ENCODE peak calls at places on chromosomes 2 and 18, in five cellular contexts. F is mucosa of descending colon, I is Caco-2, Z is cardiac muscle cell, M is body of pancreas. Q is an unnamed sample. For H3K9me3, the result is how much of the 10 kb centered on the place peaks cover.

GRCh38 chr2:235017441-235017840 is 65.6 kb downstream of the SH3BP4 start:
- DNase-seq in F (no peak), I (no peak), Z (no peak), M (no peak), Q (no peak)

GRCh38 chr2:53455094-53455493 is 312.5 kb upstream of the CHAC2 start:
- DNase-seq in F (no peak), I (peak), Z (no peak), M (no peak), Q (no peak)

GRCh38 chr18:26090130-26091046 is at the start of gene SS18:
- DNase-seq in F (peak), I (peak), Z (peak), M (peak), Q (peak)

GRCh38 chr2:136557203-136557602 is 208.1 kb upstream of the THSD7B start:
- DNase-seq in F (no peak), I (no peak), Z (no peak), M (no peak), Q (no peak)

GRCh38 chr2:224208443-224208842 is 169.4 kb upstream of the SERPINE2 start:
- DNase-seq in F (no peak), I (no peak), Z (no peak), M (no peak), Q (no peak)

GRCh38 chr2:71647346-71647745 is 194.0 kb downstream of the DYSF start:
- DNase-seq in F (no peak), I (no peak), Z (peak), M (no peak), Q (no peak)

GRCh38 chr18:323253-323622 is 55.4 kb upstream of the THOC1 start:
- DNase-seq in F (no peak), I (peak), Z (peak), M (no peak), Q (no peak)

GRCh38 chr2:215843579-215843978 is 169.8 kb downstream of the MREG start:
- DNase-seq in F (no peak), I (no peak), Z (peak), M (no peak), Q (no peak)

GRCh38 chr2:114577657-114578056 is 135.2 kb downstream of the DPP10 start:
- DNase-seq in F (no peak), I (no peak), Z (no peak), M (no peak), Q (no peak)

GRCh38 chr2:241743620-241744019 is 9.2 kb downstream of the D2HGDH start:
- DNase-seq in F (no peak), I (no peak), Z (no peak), M (no peak), Q (no peak)

GRCh38 chr18:6414118-6414722 is 491 bp downstream of the L3MBTL4 start:
- DNase-seq in F (peak), I (no peak), Z (peak), M (peak), Q (no peak)

DNA sequence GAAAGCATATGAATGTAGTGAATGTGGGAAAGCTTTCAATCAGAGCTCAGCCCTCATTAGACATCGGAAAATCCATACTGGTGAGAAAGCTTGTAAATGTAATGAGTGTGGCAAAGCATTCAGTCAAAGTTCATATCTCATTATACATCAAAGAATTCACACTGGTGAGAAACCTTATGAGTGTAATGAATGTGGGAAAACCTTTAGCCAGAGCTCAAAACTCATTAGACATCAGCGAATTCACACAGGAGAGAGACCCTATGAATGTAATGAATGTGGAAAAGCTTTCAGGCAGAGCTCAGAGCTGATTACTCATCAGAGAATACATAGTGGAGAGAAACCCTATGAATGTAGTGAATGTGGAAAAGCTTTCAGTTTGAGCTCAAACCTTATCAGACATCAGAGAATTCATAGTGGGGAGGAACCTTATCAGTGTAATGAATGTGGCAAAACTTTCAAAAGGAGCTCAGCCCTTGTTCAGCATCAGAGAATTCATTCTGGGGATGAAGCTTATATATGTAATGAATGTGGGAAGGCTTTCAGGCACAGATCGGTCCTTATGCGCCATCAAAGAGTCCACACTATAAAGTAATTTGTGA is 5.0 kb downstream of the ZNF397 start:
- DNase-seq in F (no peak), I (no peak), Z (no peak), M (no peak), Q (no peak)
- H3K9me3 ChIP-seq in F (under half), I (under half), Z (under half), M (under half), Q (under half)

GRCh38 chr2:4591261-4591660 is 887.9 kb downstream of the DCDC2C start:
- DNase-seq in F (no peak), I (no peak), Z (no peak), M (no peak), Q (no peak)
- H3K9me3 ChIP-seq in F (half or more), I (under half), Z (under half), M (under half), Q (under half)

DNA sequence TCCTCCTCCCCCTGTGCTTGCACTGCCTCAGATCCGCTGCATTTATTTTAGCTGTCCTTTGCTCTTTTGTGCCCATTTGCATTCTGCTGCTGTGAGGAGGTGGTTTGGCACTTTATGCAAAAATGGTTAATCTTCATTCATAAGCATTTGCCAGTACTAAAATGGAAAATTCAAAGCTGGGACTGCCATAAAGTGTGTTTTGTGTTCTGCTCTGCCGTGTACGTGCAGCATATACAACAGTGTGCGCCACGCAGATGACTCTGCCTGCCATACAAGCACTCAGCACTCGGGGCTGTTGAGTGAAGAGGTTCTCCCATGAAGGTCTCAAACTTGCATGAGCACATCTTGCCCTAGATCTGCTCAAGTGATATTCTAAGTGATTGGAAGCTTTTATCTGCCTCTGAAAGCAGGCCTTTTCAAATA is 73.7 kb downstream of the SPATS2L start:
- DNase-seq in F (no peak), I (no peak), Z (no peak), M (no peak), Q (no peak)
- H3K9me3 ChIP-seq in F (under half), I (under half), Z (under half), M (under half), Q (under half)

DNA sequence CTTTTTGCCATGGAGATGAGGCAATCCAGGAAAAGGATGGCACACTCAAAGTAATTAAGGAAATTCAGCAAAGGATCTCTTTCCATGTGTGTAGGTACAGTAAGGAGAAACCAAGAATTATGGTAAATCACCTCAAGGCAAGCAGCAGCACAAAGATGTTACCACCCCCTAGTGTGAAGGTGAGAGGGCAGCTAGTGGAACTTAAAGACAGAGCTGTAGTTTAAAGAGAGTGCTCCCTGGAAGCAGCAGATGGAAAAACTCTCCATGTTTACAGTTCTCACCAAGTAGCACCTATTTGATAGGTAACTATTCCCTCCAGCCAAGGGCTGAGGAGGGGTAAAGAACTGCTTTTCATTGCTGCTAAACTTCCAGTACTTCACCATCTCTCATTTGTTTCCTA is 860.4 kb upstream of the CRIM1 start:
- DNase-seq in F (no peak), I (no peak), Z (no peak), M (no peak), Q (no peak)
- H3K9me3 ChIP-seq in F (under half), I (under half), Z (under half), M (under half), Q (under half)

GRCh38 chr2:239806276-239806675 is 218.9 kb downstream of the NDUFA10 start:
- DNase-seq in F (no peak), I (no peak), Z (no peak), M (no peak), Q (no peak)
- H3K9me3 ChIP-seq in F (under half), I (under half), Z (under half), M (under half), Q (under half)

DNA sequence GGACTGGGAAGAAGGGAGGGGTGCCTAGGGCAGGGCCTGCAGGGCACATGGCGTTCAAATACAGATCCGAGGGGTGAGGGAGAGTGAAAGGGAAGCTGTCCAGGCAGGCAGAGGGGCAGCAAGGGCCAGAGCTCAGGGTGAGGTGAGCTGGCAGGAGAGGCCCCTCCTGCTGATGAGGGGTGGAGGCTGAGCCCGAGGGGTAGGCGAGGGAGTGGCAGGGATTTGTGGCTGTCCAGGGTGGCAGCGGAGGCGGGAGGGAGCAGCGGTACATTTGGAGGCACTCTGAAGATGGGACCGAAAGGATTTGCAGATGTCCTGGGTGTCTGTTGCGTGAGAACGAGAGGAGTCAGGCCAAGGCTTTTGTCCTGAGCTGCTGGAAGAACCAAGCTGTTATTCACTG is 33.8 kb downstream of the KCNIP3 start:
- DNase-seq in F (no peak), I (no peak), Z (no peak), M (no peak), Q (no peak)
- H3K9me3 ChIP-seq in F (under half), I (under half), Z (under half), M (under half), Q (under half)

GRCh38 chr2:89775885-89776284 is 1084.4 kb downstream of the RPIA start:
- DNase-seq in F (no peak), I (no peak), Z (no peak), M (no peak), Q (no peak)
- H3K9me3 ChIP-seq in F (half or more), I (under half), Z (half or more), M (half or more), Q (under half)

GRCh38 chr2:6846540-6846939 is 19.2 kb downstream of the CMPK2 start:
- DNase-seq in F (no peak), I (no peak), Z (no peak), M (no peak), Q (no peak)
- H3K9me3 ChIP-seq in F (half or more), I (under half), Z (under half), M (half or more), Q (under half)

GRCh38 chr2:95143838-95144237 is 15.8 kb downstream of the ZNF514 start:
- DNase-seq in F (no peak), I (no peak), Z (no peak), M (no peak), Q (no peak)
- H3K9me3 ChIP-seq in F (half or more), I (half or more), Z (under half), M (under half), Q (under half)

GRCh38 chr2:119224391-119224972 is 848 bp downstream of the STEAP3 start:
- DNase-seq in F (peak), I (no peak), Z (no peak), M (no peak), Q (no peak)

GRCh38 chr2:119225084-119225864 is 1.6 kb downstream of the STEAP3 start:
- DNase-seq in F (peak), I (no peak), Z (no peak), M (peak), Q (no peak)

GRCh38 chr2:119227346-119227745 is 3.7 kb downstream of the STEAP3 start:
- DNase-seq in F (no peak), I (no peak), Z (no peak), M (no peak), Q (no peak)

GRCh38 chr2:119223521-119224390 is at the start of gene STEAP3:
- DNase-seq in F (peak), I (peak), Z (peak), M (peak), Q (peak)

GRCh38 chr2:119225926-119226325 is 2.3 kb downstream of the STEAP3 start:
- DNase-seq in F (no peak), I (no peak), Z (no peak), M (no peak), Q (no peak)
- H3K9me3 ChIP-seq in F (under half), I (under half), Z (under half), M (under half), Q (under half)